ENCODE peak calls at places on chromosomes 5 and 9, in six cellular contexts. C is T-cell; X is activated T-helper 9 cell treated with anti-CD3 and anti-CD28 coated beads, Interleukin-2, amount 50 U/mL, for 16 hours; R is Kasumi-1; V is left ventricle myocardium inferior; J is activated naive CD4-positive, alpha-beta T cell treated with anti-CD3 and anti-CD28 coated beads for 36 hours. D is an unnamed sample.

GRCh38 chr5:103209065-103209464 is 49.5 kb upstream of the MACIR start:
- DNase-seq in C (no peak), X (no peak), J (no peak), V (no peak), R (no peak), D (no peak)

GRCh38 chr9:114141553-114142548 is 13.5 kb upstream of the COL27A1 start:
- DNase-seq in C (no peak), X (no peak), R (no peak), J (no peak), V (peak; percentile 41), D (no peak)

GRCh38 chr5:157222506-157223230 is 42.0 kb downstream of the ITK start:
- DNase-seq in R (no peak), C (peak; percentile 56), J (peak; percentile 92), V (no peak), X (peak; percentile 52), D (peak; percentile 3)

GRCh38 chr9:14043491-14043890 is 270.4 kb downstream of the NFIB start:
- DNase-seq in J (no peak), X (no peak), C (no peak), R (no peak), V (no peak), D (no peak)

GRCh38 chr9:100352201-100352726 is 478 bp downstream of the TEX10 start:
- DNase-seq in V (peak; percentile 20), X (no peak), C (no peak), J (peak; percentile 40), R (peak; percentile 58), D (peak; percentile 17)

GRCh38 chr5:102115736-102116135 is 180.3 kb downstream of the SLCO4C1 start:
- DNase-seq in X (no peak), R (no peak), V (no peak), J (no peak), C (no peak), D (no peak)

GRCh38 chr5:116507051-116507537 is 67.5 kb downstream of the SEMA6A start:
- DNase-seq in X (no peak), R (no peak), V (no peak), C (no peak), J (no peak), D (peak; percentile 23)

GRCh38 chr5:14757853-14758252 is 93.3 kb downstream of the OTULIN start:
- DNase-seq in R (peak; percentile 71), J (no peak), C (no peak), V (no peak), X (no peak), D (peak; percentile 77)

GRCh38 chr9:26264709-26265601 is 586.7 kb upstream of the TUSC1 start:
- DNase-seq in J (no peak), C (no peak), R (no peak), V (no peak), X (no peak), D (no peak)

GRCh38 chr9:98085955-98086354 is 29.4 kb downstream of the NANS start:
- DNase-seq in J (peak; percentile 35), X (no peak), C (no peak), V (no peak), R (no peak), D (no peak)

GRCh38 chr9:26947736-26948135 is 694 bp upstream of the PLAA start:
- DNase-seq in J (peak; percentile 54), X (peak; percentile 13), C (no peak), R (no peak), V (no peak), D (no peak)

GRCh38 chr9:93130861-93131481 is 3.1 kb downstream of the NINJ1 start:
- DNase-seq in C (no peak), V (peak; percentile 58), R (no peak), J (no peak), X (no peak), D (peak; percentile 25)

GRCh38 chr5:83118471-83118870 is 41.1 kb downstream of the XRCC4 start:
- DNase-seq in V (no peak), X (no peak), C (no peak), R (no peak), J (no peak), D (no peak)

GRCh38 chr9:118896356-118897000 is 472.8 kb downstream of the BRINP1 start:
- DNase-seq in R (no peak), C (no peak), X (no peak), V (no peak), J (no peak), D (peak; percentile 48)

GRCh38 chr5:124872615-124873014 is 126.2 kb upstream of the ZNF608 start:
- DNase-seq in R (no peak), V (no peak), C (no peak), X (no peak), J (no peak), D (no peak)

GRCh38 chr5:109905906-109906305 is 216.2 kb downstream of the MAN2A1 start:
- DNase-seq in V (no peak), X (no peak), R (no peak), J (no peak), C (no peak), D (no peak)